ENCODE peak calls at places on chromosomes 2 and 18, in six cellular contexts. L is NCI-H345, U is T-helper 17 cell, E is A549, M is iris pigment epithelial cell, G is endothelial cell. D is an unnamed sample.

GRCh38 chr2:179106342-179107178 is 56.6 kb upstream of the CCDC141 start:
- DNase-seq in U (no peak), G (no peak), E (peak), L (peak), M (peak), D (peak)

GRCh38 chr18:64566461-64566860 is 417.6 kb upstream of the LINC00305 start:
- DNase-seq in L (no peak), G (no peak), M (no peak), E (no peak), U (no peak), D (no peak)

GRCh38 chr2:73903313-73903712 is 10.5 kb downstream of the ACTG2 start:
- DNase-seq in E (no peak), L (no peak), M (no peak), U (no peak), G (no peak), D (no peak)

GRCh38 chr2:180618570-180618969 is 361.8 kb upstream of the UBE2E3 start:
- DNase-seq in L (no peak), E (no peak), G (no peak), U (no peak), M (peak), D (no peak)

GRCh38 chr18:70151554-70152130 is 53.8 kb downstream of the RTTN start:
- DNase-seq in M (no peak), U (no peak), L (no peak), G (no peak), E (no peak), D (no peak)

GRCh38 chr2:203918839-203919238 is 17.7 kb upstream of the ICOS start:
- DNase-seq in E (no peak), L (no peak), G (no peak), M (no peak), U (no peak), D (no peak)

GRCh38 chr2:27016801-27017325 is 15.9 kb upstream of the TMEM214 start:
- DNase-seq in U (no peak), G (peak), L (peak), M (peak), E (peak), D (no peak)

GRCh38 chr18:61833978-61834377 is 58.8 kb downstream of the RNF152 start:
- DNase-seq in M (peak), U (no peak), E (no peak), G (no peak), L (no peak), D (no peak)

GRCh38 chr2:210309546-210310233 is 5.3 kb downstream of the MYL1 start:
- DNase-seq in M (no peak), U (no peak), E (no peak), G (no peak), L (no peak), D (no peak)

GRCh38 chr2:187541086-187542085 is 12.8 kb downstream of the TFPI start:
- DNase-seq in M (peak), E (peak), L (peak), U (no peak), G (no peak), D (no peak)

GRCh38 chr18:45440246-45440645 is 175.0 kb upstream of the SLC14A2 start:
- DNase-seq in L (no peak), G (no peak), U (no peak), E (no peak), M (no peak), D (no peak)

GRCh38 chr18:49017813-49018552 is 67.2 kb upstream of the SMAD7 start:
- DNase-seq in L (no peak), U (no peak), E (no peak), G (no peak), M (no peak), D (no peak)

GRCh38 chr2:1150724-1151511 is 200.3 kb downstream of the SNTG2 start:
- DNase-seq in L (no peak), U (no peak), M (no peak), E (no peak), G (no peak), D (no peak)